ENCODE peak calls at places on chromosome 20, in eight cellular contexts. X is psoas muscle, P is cardiac muscle cell, E is Caco-2, Q is left ventricle myocardium inferior, K is dorsolateral prefrontal cortex, S is sigmoid colon, H is astrocyte. T is an unnamed sample. For H3K27me3, the result is how much of the 10 kb centered on the place peaks cover.

GRCh38 chr20:51573576-51574243 is 31.2 kb upstream of the NFATC2 start:
- DNase-seq in X (peak), P (no peak), E (no peak), Q (no peak), K (peak), S (no peak), H (peak), T (no peak)

GRCh38 chr20:41475507-41475906 is 108.9 kb upstream of the EMILIN3 start:
- DNase-seq in X (no peak), P (peak), E (no peak), Q (no peak), K (no peak), S (no peak), H (peak), T (no peak)

GRCh38 chr20:59403261-59403961 is 103.0 kb downstream of the EDN3 start:
- DNase-seq in X (peak), P (peak), E (peak), Q (peak), K (peak), S (no peak), H (no peak), T (no peak)

GRCh38 chr20:37393196-37393862 is 47.4 kb downstream of the SRC start:
- DNase-seq in X (peak), P (no peak), E (no peak), Q (no peak), K (no peak), S (no peak), H (no peak), T (no peak)

GRCh38 chr20:5734559-5735137 is 15.6 kb upstream of the SHLD1 start:
- DNase-seq in X (no peak), P (peak), E (no peak), Q (no peak), K (no peak), S (no peak), H (no peak), T (peak)

GRCh38 chr20:49724637-49725606 is 11.2 kb upstream of the B4GALT5 start:
- DNase-seq in X (peak), P (peak), E (no peak), Q (peak), K (no peak), S (peak), H (peak), T (no peak)

GRCh38 chr20:43959079-43959919 is 44.6 kb downstream of the TOX2 start:
- DNase-seq in X (no peak), P (peak), E (no peak), Q (no peak), K (no peak), S (no peak), H (no peak), T (no peak)

GRCh38 chr20:4112490-4113420 is 97.4 kb upstream of the RNF24 start:
- DNase-seq in X (peak), P (peak), E (no peak), Q (peak), K (no peak), S (no peak), H (peak), T (peak)

GRCh38 chr20:59667131-59667530 is 62.8 kb downstream of the PHACTR3 start:
- DNase-seq in X (no peak), P (no peak), E (no peak), Q (no peak), K (no peak), S (no peak), H (no peak), T (no peak)

DNA sequence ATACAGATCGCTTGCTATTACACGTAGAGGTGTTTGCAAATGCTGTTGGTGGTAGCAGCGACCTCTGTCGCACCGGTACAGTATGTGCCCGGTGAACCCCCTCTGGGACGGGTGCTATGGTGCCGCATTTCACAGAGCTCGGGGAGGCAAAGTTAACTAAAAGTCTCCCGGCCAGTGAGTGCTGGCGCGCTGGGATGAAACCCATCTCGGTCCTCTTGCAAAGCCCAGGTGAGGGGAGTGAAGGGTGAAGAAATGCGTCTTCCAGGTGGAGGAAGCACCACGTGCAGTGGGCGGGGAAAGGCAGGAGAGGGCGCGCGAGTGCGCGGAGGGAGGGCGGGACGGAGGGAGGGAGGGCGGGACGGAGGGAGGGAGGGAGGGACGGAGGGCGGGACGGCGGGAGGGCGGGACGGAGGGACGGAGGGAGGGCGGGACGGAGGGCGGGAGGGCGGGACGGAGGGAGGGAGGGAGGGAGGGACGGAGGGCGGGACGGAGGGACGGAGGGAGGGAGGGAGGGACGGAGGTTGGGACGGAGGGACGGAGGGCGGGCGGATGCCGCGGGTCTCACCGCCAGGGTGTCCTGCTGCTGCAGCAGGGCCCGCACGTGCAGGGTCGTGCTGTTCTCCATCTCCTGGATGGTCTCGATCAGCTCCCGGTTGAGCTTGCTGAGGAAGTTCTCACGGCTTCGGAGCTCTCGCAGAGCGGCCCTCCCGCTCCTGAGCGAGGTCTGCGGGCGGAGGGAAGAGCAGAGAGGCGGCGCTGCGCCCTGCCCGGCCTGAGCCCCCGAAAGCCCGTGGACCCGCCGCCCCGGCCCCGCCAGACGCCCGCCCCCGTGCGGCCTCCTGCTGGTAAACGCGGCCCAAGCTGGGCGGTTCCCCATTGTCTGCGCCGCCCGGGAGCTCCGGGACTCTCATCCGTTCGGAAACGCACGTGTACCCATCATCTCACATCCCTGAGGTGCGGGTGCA is 11.7 kb downstream of the C20orf96 start:
- DNase-seq in X (peak), P (peak), E (no peak), Q (peak), K (no peak), S (no peak), H (no peak), T (no peak)
- H3K4me3 ChIP-seq in X (peak), P (no peak), E (no peak), Q (peak), K (no peak), S (peak), H (no peak), T (no peak)

GRCh38 chr20:20465259-20465658 is 97.4 kb downstream of the INSM1 start:
- DNase-seq in X (no peak), P (peak), E (peak), Q (no peak), K (no peak), S (no peak), H (no peak), T (no peak)
- TF ChIP-seq CTCF in X (no peak), P (peak), E (peak), Q (no peak), K (peak), S (no peak), H (peak), T (no peak)

DNA sequence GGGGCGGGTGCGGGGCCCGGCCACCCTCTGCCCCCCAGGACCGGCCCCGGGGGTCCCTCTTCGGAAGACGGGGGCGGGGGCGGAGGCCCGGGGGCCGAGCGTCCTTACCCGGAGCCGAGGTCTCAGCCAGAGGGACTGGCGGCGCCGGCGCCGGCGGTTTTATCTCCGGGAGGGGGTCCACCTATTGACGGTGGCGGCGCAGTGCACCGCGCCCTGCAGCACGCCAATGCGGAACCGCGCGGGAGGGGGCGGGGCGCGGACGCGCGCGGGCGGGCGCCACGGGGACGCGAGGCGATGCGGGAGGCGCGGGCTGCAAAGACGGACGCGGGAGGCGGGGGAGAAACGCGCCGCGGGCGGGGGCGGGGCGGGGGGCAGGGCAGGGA is at the start of gene EEF1A2:
- DNase-seq in X (peak), P (no peak), E (peak), Q (peak), K (peak), S (peak), H (no peak), T (no peak)
- H3K27me3 ChIP-seq in X (under half), P (under half), E (under half), Q (half or more), K (under half), S (half or more), H (under half), T (under half)

DNA sequence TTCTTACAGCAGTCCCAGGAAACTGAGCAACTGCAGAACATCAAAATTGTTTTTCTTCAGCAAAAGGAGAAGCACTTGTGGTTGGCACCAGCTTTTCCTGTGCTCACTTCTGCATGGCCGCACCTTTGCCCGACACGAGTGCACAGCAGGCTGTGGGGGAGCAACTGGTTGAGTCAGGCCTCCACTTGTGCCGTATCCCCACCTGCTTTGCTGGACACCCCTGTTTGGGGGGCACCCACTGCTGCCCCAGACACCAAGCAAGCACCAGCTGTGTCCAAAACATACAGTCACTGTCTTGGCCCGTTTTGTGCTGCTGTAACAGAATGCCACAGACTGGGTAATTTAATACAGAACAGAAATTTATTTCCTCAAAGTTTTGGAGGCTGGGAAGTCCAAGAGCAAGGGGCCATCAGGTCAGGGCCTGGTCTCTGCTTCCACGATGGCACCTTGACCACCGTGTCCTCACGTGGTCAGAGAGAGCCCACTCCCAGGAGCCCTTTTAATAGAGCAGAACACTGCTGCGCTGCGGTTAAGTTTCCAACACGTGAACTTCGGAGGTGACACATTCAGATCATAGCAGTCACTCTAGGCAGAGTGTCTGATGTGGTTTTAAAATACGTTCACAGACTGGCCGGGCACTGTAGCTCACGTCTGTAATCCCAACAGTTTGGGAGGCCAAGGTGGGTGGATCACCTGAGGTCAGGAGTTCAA is 8.7 kb upstream of the GMEB2 start:
- DNase-seq in X (no peak), P (no peak), E (no peak), Q (no peak), K (no peak), S (no peak), H (no peak), T (no peak)
- H3K4me3 ChIP-seq in X (no peak), P (no peak), E (no peak), Q (no peak), K (no peak), S (no peak), H (no peak), T (no peak)